ENCODE peak calls at places on chromosomes 12 and 14, in five cellular contexts. Y, C, L, S and I are unnamed samples.
A peak's percentile ranks its signal among the peaks of the same experiment; 100 is the strongest.

GRCh38 chr14:21384494-21384851 is 654 bp upstream of the SUPT16H start:
- DNase-seq in Y (no peak), C (peak; percentile 7), L (peak; percentile 81), S (no peak), I (no peak)

GRCh38 chr14:60085085-60085484 is 6.6 kb upstream of the PCNX4 start:
- DNase-seq in Y (no peak), C (no peak), L (no peak), S (no peak), I (no peak)

GRCh38 chr12:69630191-69630590 is 19.5 kb upstream of the LRRC10 start:
- DNase-seq in Y (no peak), C (no peak), L (no peak), S (peak; percentile 7), I (no peak)

GRCh38 chr12:109645708-109646107 is 67.9 kb upstream of the FAM222A start:
- DNase-seq in Y (no peak), C (no peak), L (peak; percentile 48), S (no peak), I (no peak)

GRCh38 chr14:80310950-80311349 is 99.6 kb upstream of the DIO2 start:
- DNase-seq in Y (no peak), C (no peak), L (no peak), S (no peak), I (peak; percentile 86)

GRCh38 chr12:98154850-98155249 is 360.5 kb upstream of the TMPO start:
- DNase-seq in Y (no peak), C (no peak), L (no peak), S (no peak), I (no peak)

GRCh38 chr14:44453433-44454171 is 53.5 kb downstream of the FSCB start:
- DNase-seq in Y (no peak), C (no peak), L (no peak), S (peak; percentile 0), I (no peak)

GRCh38 chr14:53295985-53296582 is 143.0 kb upstream of the DDHD1 start:
- DNase-seq in Y (no peak), C (no peak), L (no peak), S (no peak), I (peak; percentile 22)

GRCh38 chr12:124297389-124297788 is 2.5 kb downstream of the RFLNA start:
- DNase-seq in Y (no peak), C (no peak), L (no peak), S (no peak), I (no peak)
- H3K27me3 ChIP-seq in Y (no peaks in the 10 kb centered on the region), C (no peaks in the 10 kb centered on the region), L (peaks cover 59% of the 10 kb centered on the region), S (no peaks in the 10 kb centered on the region), I (peaks cover 38% of the 10 kb centered on the region)

GRCh38 chr12:48970702-48971334 is 717 bp downstream of the WNT10B start:
- DNase-seq in Y (no peak), C (no peak), L (no peak), S (no peak), I (no peak)
- H3K27me3 ChIP-seq in Y (peaks cover 14% of the 10 kb centered on the region), C (peaks cover 36% of the 10 kb centered on the region), L (peaks cover 69% of the 10 kb centered on the region), S (peaks cover 8% of the 10 kb centered on the region), I (peaks cover 46% of the 10 kb centered on the region)

GRCh38 chr12:94151577-94151976 is 3.2 kb downstream of the PLXNC1 start:
- DNase-seq in Y (no peak), C (no peak), L (no peak), S (no peak), I (no peak)
- H3K27me3 ChIP-seq in Y (no peaks in the 10 kb centered on the region), C (no peaks in the 10 kb centered on the region), L (peaks cover 32% of the 10 kb centered on the region), S (peaks cover 72% of the 10 kb centered on the region), I (peaks cover 43% of the 10 kb centered on the region)

DNA sequence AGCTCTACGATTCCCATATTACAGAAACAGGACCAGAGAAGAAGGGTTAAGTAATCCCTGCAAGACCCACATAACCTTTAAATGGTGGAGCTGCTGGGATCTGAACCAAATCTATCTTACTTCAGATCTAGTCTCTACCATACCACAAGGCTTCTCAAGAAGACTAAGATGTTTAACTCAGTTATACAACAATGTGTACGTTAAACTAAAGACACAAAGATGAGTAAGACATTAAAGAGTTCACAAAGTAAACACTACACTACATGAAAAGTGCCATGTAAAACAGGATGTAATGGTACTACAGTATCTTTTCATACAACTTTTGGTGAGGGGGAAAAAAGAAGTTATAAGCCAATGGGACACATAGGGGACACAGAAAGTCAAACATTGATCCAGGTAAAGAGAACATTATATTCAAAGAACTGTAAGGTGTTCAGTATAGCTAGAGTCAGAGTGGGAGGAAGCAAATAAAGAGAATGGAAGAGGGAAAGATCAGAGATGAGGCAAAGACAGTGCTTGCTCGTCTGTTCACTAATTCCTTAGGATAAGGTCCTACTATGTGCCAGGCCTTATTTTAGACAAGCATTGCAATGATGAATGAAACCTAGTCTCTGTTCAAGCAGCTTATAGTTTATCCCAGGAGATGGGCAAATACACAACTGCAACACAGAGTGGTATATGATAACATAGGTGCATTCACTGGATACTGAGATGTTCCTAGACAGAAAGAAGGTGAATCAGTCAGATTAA is 7.7 kb downstream of the TMED10 start:
- DNase-seq in Y (no peak), C (no peak), L (no peak), S (no peak), I (no peak)
- H3K27me3 ChIP-seq in Y (no peaks in the 10 kb centered on the region), C (no peaks in the 10 kb centered on the region), L (no peaks in the 10 kb centered on the region), S (no peaks in the 10 kb centered on the region), I (no peaks in the 10 kb centered on the region)

GRCh38 chr12:51372021-51372420 is 19.2 kb downstream of the GALNT6 start:
- DNase-seq in Y (no peak), C (no peak), L (no peak), S (no peak), I (no peak)

GRCh38 chr12:51369581-51369980 is 21.6 kb downstream of the GALNT6 start:
- DNase-seq in Y (no peak), C (no peak), L (no peak), S (no peak), I (no peak)

GRCh38 chr12:51370667-51371066 is 20.5 kb downstream of the GALNT6 start:
- DNase-seq in Y (no peak), C (no peak), L (no peak), S (no peak), I (no peak)

GRCh38 chr12:51373222-51373621 is 18.0 kb downstream of the GALNT6 start:
- DNase-seq in Y (no peak), C (no peak), L (no peak), S (no peak), I (no peak)

DNA sequence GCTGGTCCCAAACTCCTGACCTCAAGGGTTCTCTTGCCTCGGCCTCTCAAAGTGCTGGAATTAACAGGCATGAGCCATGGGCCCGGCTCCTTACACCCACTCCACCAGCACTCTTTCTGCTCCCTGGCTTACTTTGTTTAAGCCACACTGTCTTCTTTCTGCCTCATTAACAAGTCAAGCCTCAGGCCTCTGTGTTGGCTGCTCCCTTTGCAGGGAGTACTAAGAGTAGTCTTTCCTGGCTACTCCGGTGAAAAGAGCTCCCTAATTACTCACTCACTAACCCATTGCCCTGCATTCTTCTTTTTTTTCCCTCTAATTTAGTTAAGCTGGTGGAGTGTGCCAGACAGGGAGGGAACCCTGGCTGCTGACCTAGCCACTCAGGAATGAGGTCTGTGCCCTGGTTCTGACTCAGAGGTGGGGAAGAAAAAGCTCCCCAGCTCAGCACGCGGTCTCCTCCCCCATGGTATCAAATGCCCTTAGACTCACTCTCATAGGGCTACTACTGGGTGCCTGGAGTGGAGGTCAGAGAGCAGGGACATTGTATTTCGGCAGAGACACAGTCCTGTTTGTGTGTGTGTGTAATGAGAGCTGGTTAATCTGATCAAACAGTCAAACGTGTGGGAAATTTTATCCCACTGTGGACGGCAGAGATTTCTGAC is 19.8 kb downstream of the GALNT6 start:
- DNase-seq in Y (peak; percentile 36), C (no peak), L (no peak), S (peak; percentile 95), I (peak; percentile 95)
- H3K27me3 ChIP-seq in Y (no peaks in the 10 kb centered on the region), C (no peaks in the 10 kb centered on the region), L (no peaks in the 10 kb centered on the region), S (no peaks in the 10 kb centered on the region), I (no peaks in the 10 kb centered on the region)

GRCh38 chr12:52631264-52631663 is 12.9 kb upstream of the KRT73 start:
- DNase-seq in Y (no peak), C (no peak), L (peak; percentile 20), S (no peak), I (no peak)

GRCh38 chr12:52633383-52633782 is 15.0 kb upstream of the KRT73 start:
- DNase-seq in Y (no peak), C (no peak), L (peak; percentile 58), S (no peak), I (no peak)

GRCh38 chr12:52630609-52631200 is 12.3 kb upstream of the KRT73 start:
- DNase-seq in Y (no peak), C (no peak), L (peak; percentile 15), S (no peak), I (no peak)

GRCh38 chr12:52632656-52633055 is 14.3 kb upstream of the KRT73 start:
- DNase-seq in Y (no peak), C (no peak), L (no peak), S (no peak), I (no peak)

DNA sequence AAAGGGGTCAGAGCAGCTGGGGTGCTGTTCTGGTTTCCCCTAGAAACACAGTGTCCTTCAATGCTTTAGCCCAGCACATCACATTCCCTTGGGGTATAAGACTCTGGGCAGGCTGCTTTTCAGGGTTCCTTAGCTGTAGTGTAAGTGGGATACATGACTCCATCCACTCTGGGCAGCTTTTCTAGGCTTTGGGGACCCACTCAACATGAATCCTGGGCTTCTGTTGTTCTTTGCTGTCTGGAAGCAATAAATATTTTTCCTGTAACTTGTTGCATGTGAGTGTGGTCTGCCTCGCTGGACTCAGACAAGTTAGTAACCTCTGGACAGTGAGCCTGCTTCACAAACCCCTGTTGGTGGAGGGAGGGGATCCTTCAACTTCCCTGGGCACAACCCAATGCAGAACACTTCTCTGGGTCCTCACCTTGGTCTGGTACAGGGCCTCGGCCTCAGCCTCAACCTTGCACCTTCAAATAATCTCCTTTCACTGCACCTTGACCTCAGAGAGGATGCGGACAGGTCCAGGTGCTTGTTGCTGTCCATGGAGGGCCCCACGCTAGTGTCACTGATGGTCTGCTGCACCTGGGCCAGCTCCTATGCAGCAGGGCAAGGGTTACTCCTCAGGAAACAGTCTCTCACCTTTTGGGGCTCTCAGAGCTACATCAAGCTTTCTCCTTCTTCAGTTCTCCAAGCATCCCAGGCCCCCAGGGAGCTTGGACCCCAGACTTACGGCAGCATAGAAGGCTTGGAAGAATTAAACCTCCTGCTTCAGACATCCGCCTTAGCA is 13.5 kb upstream of the KRT73 start:
- DNase-seq in Y (no peak), C (no peak), L (peak; percentile 51), S (no peak), I (no peak)
- H3K27me3 ChIP-seq in Y (no peaks in the 10 kb centered on the region), C (no peaks in the 10 kb centered on the region), L (peaks cover 18% of the 10 kb centered on the region), S (no peaks in the 10 kb centered on the region), I (peaks cover 6% of the 10 kb centered on the region)

GRCh38 chr14:99252940-99253868 is 18.8 kb downstream of the BCL11B start:
- DNase-seq in Y (no peak), C (no peak), L (peak; percentile 63), S (no peak), I (no peak)

GRCh38 chr14:99254391-99255009 is 17.5 kb downstream of the BCL11B start:
- DNase-seq in Y (no peak), C (no peak), L (no peak), S (no peak), I (no peak)

GRCh38 chr14:99255621-99256482 is 16.1 kb downstream of the BCL11B start:
- DNase-seq in Y (no peak), C (no peak), L (no peak), S (no peak), I (no peak)

GRCh38 chr14:99252443-99252939 is 19.5 kb downstream of the BCL11B start:
- DNase-seq in Y (no peak), C (no peak), L (no peak), S (no peak), I (no peak)

DNA sequence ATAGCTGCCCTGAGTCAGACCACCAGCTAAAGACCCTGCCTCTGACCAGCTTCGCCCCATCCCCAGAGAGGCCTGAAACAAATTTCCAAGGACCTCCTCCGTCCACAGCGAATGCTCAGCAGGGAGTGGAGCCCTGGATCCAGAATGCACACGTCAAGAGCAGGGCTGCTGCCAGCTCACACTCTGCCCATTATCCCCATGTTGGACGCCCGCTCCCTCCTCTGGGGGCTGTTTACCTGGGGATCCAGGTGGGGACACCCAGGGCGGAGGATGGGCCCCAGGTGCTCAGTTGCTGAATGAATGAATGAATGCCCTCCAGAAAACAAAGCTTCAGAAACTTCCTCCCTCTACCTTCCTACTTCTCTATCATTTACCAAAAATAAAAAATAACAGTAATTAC is 18.1 kb downstream of the BCL11B start:
- DNase-seq in Y (no peak), C (no peak), L (peak; percentile 66), S (no peak), I (no peak)
- H3K27me3 ChIP-seq in Y (no peaks in the 10 kb centered on the region), C (no peaks in the 10 kb centered on the region), L (peaks cover 84% of the 10 kb centered on the region), S (no peaks in the 10 kb centered on the region), I (no peaks in the 10 kb centered on the region)